ENCODE peak calls at places on chromosomes 3 and 15, in six cellular contexts. S, L, U, J, A and W are unnamed samples.

GRCh38 chr3:45272828-45273470 is 46.9 kb upstream of the TMEM158 start:
- DNase-seq in J (no peak), L (no peak), U (no peak), S (no peak), A (no peak), W (no peak)

GRCh38 chr3:170007031-170007663 is 30.6 kb upstream of the GPR160 start:
- DNase-seq in S (peak), L (peak), A (no peak), U (peak), J (peak), W (no peak)

GRCh38 chr3:128554100-128554464 is 61.1 kb upstream of the GATA2 start:
- DNase-seq in S (peak), J (no peak), A (no peak), L (no peak), U (no peak), W (no peak)

GRCh38 chr3:156711113-156711512 is 36.7 kb downstream of the TIPARP start:
- DNase-seq in U (no peak), L (no peak), J (no peak), A (no peak), S (no peak), W (no peak)

GRCh38 chr3:45516829-45517228 is 77.7 kb upstream of the LIMD1 start:
- DNase-seq in U (peak), S (peak), L (no peak), J (no peak), A (no peak), W (peak)

GRCh38 chr15:92393287-92393993 is at the start of gene ST8SIA2:
- DNase-seq in J (no peak), U (no peak), A (no peak), L (peak), S (no peak), W (no peak)

GRCh38 chr3:8702560-8702959 is 31.0 kb upstream of the CAV3 start:
- DNase-seq in J (no peak), U (no peak), A (no peak), S (no peak), L (no peak), W (no peak)

GRCh38 chr15:56291741-56292140 is 48.1 kb upstream of the RFX7 start:
- DNase-seq in A (no peak), U (no peak), S (no peak), J (no peak), L (no peak), W (no peak)

GRCh38 chr3:101379695-101380376 is 59.5 kb upstream of the IMPG2 start:
- DNase-seq in S (no peak), L (peak), A (no peak), U (no peak), J (no peak), W (no peak)

DNA sequence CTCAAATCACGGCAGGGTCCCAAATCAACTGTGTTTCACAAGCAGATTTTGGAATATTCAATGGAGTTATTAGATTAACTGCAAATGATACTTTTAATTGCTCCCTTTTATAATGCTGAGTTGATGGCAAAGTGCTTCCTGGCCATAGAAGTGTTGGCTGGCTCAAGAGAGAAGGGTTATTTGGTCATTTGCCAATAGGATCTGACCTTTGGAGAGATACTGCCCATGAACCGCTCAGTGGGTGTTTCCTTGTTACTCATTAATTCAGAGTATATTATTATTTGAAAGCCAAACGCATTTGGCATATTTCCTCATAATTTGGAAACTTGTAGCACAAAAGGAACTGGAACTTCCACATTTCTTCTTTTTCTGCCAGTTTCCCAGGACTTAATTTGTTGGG is 234.7 kb downstream of the CDIN1 start:
- DNase-seq in J (no peak), S (no peak), U (no peak), A (no peak), L (no peak), W (no peak)
- H3K4me3 ChIP-seq in J (no peak), S (no peak), U (no peak), A (no peak), L (no peak), W (no peak)

DNA sequence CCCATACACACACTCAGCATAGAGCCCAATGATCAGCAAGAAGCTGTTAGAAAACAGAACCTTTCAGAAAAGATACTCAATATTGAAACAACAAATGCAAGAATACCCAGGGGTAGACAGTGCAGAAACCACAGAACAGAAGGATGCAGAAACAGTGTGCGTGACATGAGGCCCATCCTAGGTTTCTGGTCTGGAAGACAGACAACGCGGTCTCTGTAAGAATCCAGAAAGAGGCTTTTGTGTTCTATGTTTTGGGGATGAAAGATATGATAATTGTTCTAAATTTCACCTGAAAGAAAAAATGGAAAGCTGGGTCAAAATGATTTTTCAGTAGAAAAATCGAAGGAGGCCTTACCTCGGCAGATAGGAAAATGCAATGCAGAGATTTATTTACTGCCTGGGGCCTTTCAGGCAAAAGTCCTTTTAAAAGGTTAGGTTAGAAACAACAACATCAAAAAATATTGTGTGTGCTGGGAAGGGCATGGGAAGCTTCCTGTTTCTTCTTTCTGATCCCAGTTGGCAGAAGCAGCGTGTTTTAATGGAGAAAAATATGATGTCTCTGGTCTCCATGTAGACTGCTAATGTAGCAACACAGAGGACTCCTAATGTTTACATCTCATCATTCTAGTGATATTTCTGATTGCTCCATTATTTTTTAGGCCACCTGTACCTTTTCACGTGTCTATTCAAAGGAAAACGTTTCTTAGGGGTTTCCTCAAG is 17.0 kb downstream of the SYNM start:
- DNase-seq in L (no peak), J (no peak), S (no peak), U (no peak), A (no peak), W (no peak)
- H3K4me3 ChIP-seq in L (no peak), J (no peak), S (no peak), U (no peak), A (no peak), W (no peak)

GRCh38 chr3:171249171-171249692 is 211.0 kb downstream of the TNIK start:
- DNase-seq in A (no peak), U (no peak), L (peak), J (no peak), S (no peak), W (no peak)
- H3K4me3 ChIP-seq in A (no peak), U (no peak), L (peak), J (no peak), S (no peak), W (no peak)

DNA sequence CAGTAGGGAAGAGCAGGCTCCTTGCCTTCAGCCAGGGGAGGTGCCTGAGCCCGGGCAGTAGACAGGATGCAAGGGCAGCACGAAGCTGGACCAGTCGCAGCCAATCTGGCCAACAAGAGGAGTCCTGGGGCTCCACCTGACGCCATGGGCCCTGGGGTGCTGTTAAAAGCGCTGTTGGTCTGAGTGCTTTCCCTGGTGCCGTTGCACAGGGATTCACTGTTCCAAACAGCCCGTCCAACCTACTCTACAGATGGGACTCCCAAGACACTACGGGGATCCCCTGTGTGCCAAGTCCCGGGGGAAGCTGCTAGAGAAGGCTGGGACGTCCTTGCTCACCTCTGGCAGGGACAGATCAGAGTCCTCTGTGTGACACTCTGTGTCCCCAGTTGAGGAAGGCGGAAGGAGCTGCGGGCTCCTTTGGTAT is 632 bp downstream of the CTSH start:
- DNase-seq in S (no peak), L (no peak), U (no peak), J (no peak), A (no peak), W (no peak)
- H3K4me3 ChIP-seq in S (no peak), L (peak), U (peak), J (peak), A (peak), W (peak)

GRCh38 chr15:61222010-61222409 is 7.1 kb downstream of the RORA start:
- DNase-seq in L (no peak), U (no peak), S (no peak), J (no peak), A (no peak), W (no peak)
- H3K4me3 ChIP-seq in L (no peak), U (no peak), S (no peak), J (no peak), A (no peak), W (no peak)

GRCh38 chr3:124879395-124879723 is 7.8 kb downstream of the ITGB5 start:
- DNase-seq in U (no peak), A (no peak), L (no peak), J (no peak), S (no peak), W (no peak)
- H3K4me3 ChIP-seq in U (no peak), A (no peak), L (no peak), J (no peak), S (no peak), W (no peak)